ENCODE peak calls at places on chromosome X, in seven cellular contexts. One of them, this sample, is unnamed.

GRCh38 chrX:130083656-130084382 is 26.5 kb downstream of the ELF4 start:
- DNase-seq in fibroblast of mammary gland: no peak
- DNase-seq in lower lobe of right lung: peak; percentile 65
- DNase-seq in CD8-positive, alpha-beta T cell: no peak
- DNase-seq in HepG2: no peak
- DNase-seq in tibial artery: no peak
- DNase-seq in bronchial epithelial cell: no peak
- DNase-seq in this sample: no peak

GRCh38 chrX:81996166-81996565 is 794.3 kb downstream of the SH3BGRL start:
- DNase-seq in CD8-positive, alpha-beta T cell: no peak
- DNase-seq in fibroblast of mammary gland: no peak
- DNase-seq in lower lobe of right lung: no peak
- DNase-seq in HepG2: no peak
- DNase-seq in bronchial epithelial cell: no peak
- DNase-seq in tibial artery: no peak
- DNase-seq in this sample: no peak

GRCh38 chrX:6053126-6053625 is 175.5 kb downstream of the NLGN4X start:
- DNase-seq in bronchial epithelial cell: no peak
- DNase-seq in CD8-positive, alpha-beta T cell: no peak
- DNase-seq in HepG2: no peak
- DNase-seq in tibial artery: no peak
- DNase-seq in lower lobe of right lung: no peak
- DNase-seq in fibroblast of mammary gland: no peak
- DNase-seq in this sample: no peak

GRCh38 chrX:103586314-103586646 is 965 bp downstream of the TCEAL4 start:
- DNase-seq in lower lobe of right lung: peak; percentile 40
- DNase-seq in HepG2: no peak
- DNase-seq in tibial artery: no peak
- DNase-seq in bronchial epithelial cell: no peak
- DNase-seq in fibroblast of mammary gland: no peak
- DNase-seq in CD8-positive, alpha-beta T cell: no peak
- DNase-seq in this sample: no peak

GRCh38 chrX:144791298-144791697 is 456.0 kb upstream of the SPANXN1 start:
- DNase-seq in lower lobe of right lung: no peak
- DNase-seq in CD8-positive, alpha-beta T cell: no peak
- DNase-seq in fibroblast of mammary gland: no peak
- DNase-seq in HepG2: no peak
- DNase-seq in bronchial epithelial cell: peak; percentile 64
- DNase-seq in tibial artery: no peak
- DNase-seq in this sample: no peak

GRCh38 chrX:44202596-44202995 is 140.9 kb downstream of the EFHC2 start:
- DNase-seq in CD8-positive, alpha-beta T cell: no peak
- DNase-seq in fibroblast of mammary gland: no peak
- DNase-seq in bronchial epithelial cell: no peak
- DNase-seq in HepG2: no peak
- DNase-seq in tibial artery: no peak
- DNase-seq in lower lobe of right lung: no peak
- DNase-seq in this sample: no peak

GRCh38 chrX:150635952-150636351 is 57.2 kb upstream of the MTMR1 start:
- DNase-seq in fibroblast of mammary gland: peak; percentile 83
- DNase-seq in bronchial epithelial cell: peak; percentile 89
- DNase-seq in lower lobe of right lung: no peak
- DNase-seq in HepG2: no peak
- DNase-seq in CD8-positive, alpha-beta T cell: no peak
- DNase-seq in tibial artery: no peak
- DNase-seq in this sample: no peak

GRCh38 chrX:39487166-39488006 is 610.4 kb downstream of the BCOR start:
- DNase-seq in fibroblast of mammary gland: no peak
- DNase-seq in CD8-positive, alpha-beta T cell: no peak
- DNase-seq in lower lobe of right lung: no peak
- DNase-seq in bronchial epithelial cell: no peak
- DNase-seq in tibial artery: no peak
- DNase-seq in HepG2: no peak
- DNase-seq in this sample: no peak

GRCh38 chrX:19739683-19740082 is 147.7 kb downstream of the SH3KBP1 start:
- DNase-seq in CD8-positive, alpha-beta T cell: no peak
- DNase-seq in lower lobe of right lung: peak; percentile 47
- DNase-seq in tibial artery: peak; percentile 30
- DNase-seq in bronchial epithelial cell: peak; percentile 57
- DNase-seq in HepG2: peak; percentile 20
- DNase-seq in fibroblast of mammary gland: peak; percentile 83
- DNase-seq in this sample: peak; percentile 4

GRCh38 chrX:27680726-27681125 is 90.6 kb downstream of the DCAF8L2 start:
- DNase-seq in CD8-positive, alpha-beta T cell: no peak
- DNase-seq in fibroblast of mammary gland: peak; percentile 28
- DNase-seq in lower lobe of right lung: no peak
- DNase-seq in HepG2: no peak
- DNase-seq in tibial artery: no peak
- DNase-seq in bronchial epithelial cell: peak; percentile 6
- DNase-seq in this sample: no peak

GRCh38 chrX:15524417-15524816 is 23.8 kb downstream of the BMX start:
- DNase-seq in bronchial epithelial cell: peak; percentile 8
- DNase-seq in lower lobe of right lung: no peak
- DNase-seq in HepG2: no peak
- DNase-seq in fibroblast of mammary gland: no peak
- DNase-seq in tibial artery: no peak
- DNase-seq in CD8-positive, alpha-beta T cell: no peak
- DNase-seq in this sample: no peak

GRCh38 chrX:154093965-154094364 is 3.6 kb downstream of the MECP2 start:
- DNase-seq in CD8-positive, alpha-beta T cell: no peak
- DNase-seq in HepG2: no peak
- DNase-seq in lower lobe of right lung: no peak
- DNase-seq in fibroblast of mammary gland: no peak
- DNase-seq in tibial artery: no peak
- DNase-seq in bronchial epithelial cell: no peak
- DNase-seq in this sample: no peak
- H3K4me3 ChIP-seq in CD8-positive, alpha-beta T cell: peak overlapping the region; percentile 19
- H3K4me3 ChIP-seq in HepG2: no peak overlapping the region
- H3K4me3 ChIP-seq in lower lobe of right lung: peak overlapping the region; percentile 66
- H3K4me3 ChIP-seq in fibroblast of mammary gland: no peak overlapping the region
- H3K4me3 ChIP-seq in tibial artery: peak overlapping the region; percentile 14
- H3K4me3 ChIP-seq in bronchial epithelial cell: no peak overlapping the region
- H3K4me3 ChIP-seq in this sample: no peak overlapping the region

DNA sequence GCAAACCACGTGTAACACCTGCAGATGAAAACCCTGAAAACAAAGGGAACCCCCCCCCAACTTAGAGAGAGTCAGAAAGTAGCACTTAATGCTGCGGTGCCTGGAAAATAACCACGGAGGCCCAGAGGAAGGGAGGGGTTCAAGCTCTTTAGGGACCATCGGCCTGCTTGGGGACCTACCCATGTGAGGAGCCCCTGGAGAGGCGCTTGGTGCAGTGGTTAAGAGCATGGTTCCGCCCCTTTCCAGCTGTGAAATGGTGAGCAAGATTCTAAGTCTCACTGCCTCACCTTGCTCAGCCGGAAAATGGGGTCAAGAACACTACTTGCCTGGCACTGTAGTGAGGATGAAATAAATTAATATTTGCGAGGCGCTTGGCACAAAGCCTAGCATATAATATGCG is 13.8 kb downstream of the SLC25A5 start:
- DNase-seq in CD8-positive, alpha-beta T cell: no peak
- DNase-seq in lower lobe of right lung: no peak
- DNase-seq in HepG2: no peak
- DNase-seq in tibial artery: no peak
- DNase-seq in bronchial epithelial cell: no peak
- DNase-seq in fibroblast of mammary gland: no peak
- DNase-seq in this sample: no peak
- H3K4me3 ChIP-seq in CD8-positive, alpha-beta T cell: peak overlapping the region; percentile 17
- H3K4me3 ChIP-seq in lower lobe of right lung: peak overlapping the region; percentile 46
- H3K4me3 ChIP-seq in HepG2: no peak overlapping the region
- H3K4me3 ChIP-seq in tibial artery: peak overlapping the region; percentile 44
- H3K4me3 ChIP-seq in bronchial epithelial cell: no peak overlapping the region
- H3K4me3 ChIP-seq in fibroblast of mammary gland: peak overlapping the region; percentile 9
- H3K4me3 ChIP-seq in this sample: no peak overlapping the region

GRCh38 chrX:148380614-148381561 is 119.5 kb upstream of the AFF2 start:
- DNase-seq in CD8-positive, alpha-beta T cell: no peak
- DNase-seq in fibroblast of mammary gland: no peak
- DNase-seq in tibial artery: no peak
- DNase-seq in bronchial epithelial cell: no peak
- DNase-seq in HepG2: no peak
- DNase-seq in lower lobe of right lung: no peak
- DNase-seq in this sample: no peak

GRCh38 chrX:148380107-148380506 is 120.3 kb upstream of the AFF2 start:
- DNase-seq in HepG2: no peak
- DNase-seq in fibroblast of mammary gland: no peak
- DNase-seq in tibial artery: no peak
- DNase-seq in CD8-positive, alpha-beta T cell: no peak
- DNase-seq in bronchial epithelial cell: no peak
- DNase-seq in lower lobe of right lung: no peak
- DNase-seq in this sample: no peak

GRCh38 chrX:148382983-148383382 is 117.4 kb upstream of the AFF2 start:
- DNase-seq in bronchial epithelial cell: no peak
- DNase-seq in CD8-positive, alpha-beta T cell: no peak
- DNase-seq in tibial artery: no peak
- DNase-seq in lower lobe of right lung: no peak
- DNase-seq in HepG2: no peak
- DNase-seq in fibroblast of mammary gland: no peak
- DNase-seq in this sample: no peak

GRCh38 chrX:148385471-148385870 is 114.9 kb upstream of the AFF2 start:
- DNase-seq in HepG2: no peak
- DNase-seq in bronchial epithelial cell: no peak
- DNase-seq in CD8-positive, alpha-beta T cell: no peak
- DNase-seq in tibial artery: no peak
- DNase-seq in lower lobe of right lung: no peak
- DNase-seq in fibroblast of mammary gland: no peak
- DNase-seq in this sample: no peak

GRCh38 chrX:148381603-148382002 is 118.8 kb upstream of the AFF2 start:
- DNase-seq in CD8-positive, alpha-beta T cell: no peak
- DNase-seq in lower lobe of right lung: no peak
- DNase-seq in tibial artery: no peak
- DNase-seq in HepG2: no peak
- DNase-seq in fibroblast of mammary gland: no peak
- DNase-seq in bronchial epithelial cell: no peak
- DNase-seq in this sample: no peak
- H3K4me3 ChIP-seq in CD8-positive, alpha-beta T cell: peak overlapping the region; percentile 36
- H3K4me3 ChIP-seq in lower lobe of right lung: peak overlapping the region; percentile 8
- H3K4me3 ChIP-seq in tibial artery: no peak overlapping the region
- H3K4me3 ChIP-seq in HepG2: no peak overlapping the region
- H3K4me3 ChIP-seq in fibroblast of mammary gland: no peak overlapping the region
- H3K4me3 ChIP-seq in bronchial epithelial cell: no peak overlapping the region
- H3K4me3 ChIP-seq in this sample: no peak overlapping the region

GRCh38 chrX:77894921-77895886 is at the start of gene MAGT1:
- DNase-seq in lower lobe of right lung: peak; percentile 93
- DNase-seq in CD8-positive, alpha-beta T cell: peak; percentile 80
- DNase-seq in tibial artery: peak; percentile 91
- DNase-seq in fibroblast of mammary gland: peak; percentile 95
- DNase-seq in HepG2: peak; percentile 94
- DNase-seq in bronchial epithelial cell: peak; percentile 91
- DNase-seq in this sample: peak; percentile 92

GRCh38 chrX:77901506-77901905 is 2.2 kb downstream of the COX7B start:
- DNase-seq in tibial artery: no peak
- DNase-seq in bronchial epithelial cell: no peak
- DNase-seq in lower lobe of right lung: no peak
- DNase-seq in fibroblast of mammary gland: no peak
- DNase-seq in HepG2: no peak
- DNase-seq in CD8-positive, alpha-beta T cell: no peak
- DNase-seq in this sample: no peak

GRCh38 chrX:77899081-77899828 is at the start of gene COX7B:
- DNase-seq in CD8-positive, alpha-beta T cell: peak; percentile 32
- DNase-seq in HepG2: peak; percentile 96
- DNase-seq in bronchial epithelial cell: peak; percentile 91
- DNase-seq in lower lobe of right lung: peak; percentile 45
- DNase-seq in tibial artery: peak; percentile 46
- DNase-seq in fibroblast of mammary gland: peak; percentile 96
- DNase-seq in this sample: peak; percentile 95

GRCh38 chrX:77900688-77901087 is 1.4 kb downstream of the COX7B start:
- DNase-seq in bronchial epithelial cell: no peak
- DNase-seq in fibroblast of mammary gland: peak; percentile 28
- DNase-seq in CD8-positive, alpha-beta T cell: no peak
- DNase-seq in tibial artery: no peak
- DNase-seq in HepG2: no peak
- DNase-seq in lower lobe of right lung: no peak
- DNase-seq in this sample: no peak
- H3K4me3 ChIP-seq in bronchial epithelial cell: peak overlapping the region; percentile 49
- H3K4me3 ChIP-seq in fibroblast of mammary gland: peak overlapping the region; percentile 76
- H3K4me3 ChIP-seq in CD8-positive, alpha-beta T cell: peak overlapping the region; percentile 64
- H3K4me3 ChIP-seq in tibial artery: peak overlapping the region; percentile 56
- H3K4me3 ChIP-seq in HepG2: peak overlapping the region; percentile 70
- H3K4me3 ChIP-seq in lower lobe of right lung: peak overlapping the region; percentile 65
- H3K4me3 ChIP-seq in this sample: peak overlapping the region; percentile 71

GRCh38 chrX:18288716-18289115 is 65.8 kb downstream of the SCML2 start:
- DNase-seq in bronchial epithelial cell: no peak
- DNase-seq in fibroblast of mammary gland: no peak
- DNase-seq in HepG2: no peak
- DNase-seq in tibial artery: no peak
- DNase-seq in lower lobe of right lung: no peak
- DNase-seq in CD8-positive, alpha-beta T cell: no peak
- DNase-seq in this sample: no peak
- H3K4me3 ChIP-seq in bronchial epithelial cell: no peak overlapping the region
- H3K4me3 ChIP-seq in fibroblast of mammary gland: no peak overlapping the region
- H3K4me3 ChIP-seq in HepG2: no peak overlapping the region
- H3K4me3 ChIP-seq in tibial artery: no peak overlapping the region
- H3K4me3 ChIP-seq in lower lobe of right lung: no peak overlapping the region
- H3K4me3 ChIP-seq in CD8-positive, alpha-beta T cell: no peak overlapping the region
- H3K4me3 ChIP-seq in this sample: no peak overlapping the region

DNA sequence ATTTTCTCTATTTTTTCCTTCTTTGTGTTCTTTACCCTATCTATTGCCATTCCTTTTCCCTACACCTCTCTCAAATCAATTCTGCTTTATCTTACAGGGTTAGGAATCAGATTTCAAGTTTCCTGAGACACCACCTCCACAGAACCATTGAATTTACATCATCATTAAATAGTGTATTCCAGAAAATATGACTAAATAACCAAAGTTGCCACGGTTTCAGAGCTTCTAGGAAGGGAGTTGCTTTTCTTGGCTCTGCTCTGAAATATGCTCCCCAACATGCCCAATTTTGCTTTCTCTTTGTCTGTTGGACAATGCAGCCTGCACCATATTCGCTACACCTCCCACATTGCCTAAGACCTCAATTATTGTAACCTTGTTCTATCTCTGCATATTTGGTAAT is 124.8 kb upstream of the ACSL4 start:
- DNase-seq in bronchial epithelial cell: peak; percentile 31
- DNase-seq in lower lobe of right lung: no peak
- DNase-seq in tibial artery: no peak
- DNase-seq in fibroblast of mammary gland: peak; percentile 63
- DNase-seq in CD8-positive, alpha-beta T cell: no peak
- DNase-seq in HepG2: no peak
- DNase-seq in this sample: no peak
- H3K4me3 ChIP-seq in bronchial epithelial cell: no peak overlapping the region
- H3K4me3 ChIP-seq in lower lobe of right lung: no peak overlapping the region
- H3K4me3 ChIP-seq in tibial artery: no peak overlapping the region
- H3K4me3 ChIP-seq in fibroblast of mammary gland: no peak overlapping the region
- H3K4me3 ChIP-seq in CD8-positive, alpha-beta T cell: no peak overlapping the region
- H3K4me3 ChIP-seq in HepG2: peak overlapping the region; percentile 7
- H3K4me3 ChIP-seq in this sample: no peak overlapping the region

DNA sequence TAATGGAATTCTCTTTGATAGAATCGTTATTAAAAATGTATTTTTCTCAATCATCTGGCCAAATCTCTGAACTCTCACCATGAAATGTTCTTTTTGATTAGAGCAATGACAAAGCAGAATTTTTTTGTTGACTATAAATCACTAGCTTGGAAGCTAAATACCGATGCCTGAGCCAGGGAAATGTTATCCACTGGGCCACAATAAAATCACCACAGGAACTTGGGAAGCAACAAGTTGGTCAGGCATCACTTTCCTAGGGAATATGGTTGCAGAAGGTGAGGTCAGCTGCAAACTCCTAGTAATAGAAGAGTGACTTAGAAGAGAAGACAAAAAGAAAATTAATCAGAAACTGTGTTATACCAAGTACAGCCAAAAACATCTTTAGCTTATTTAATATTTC is 60.6 kb upstream of the CFAP47 start:
- DNase-seq in CD8-positive, alpha-beta T cell: no peak
- DNase-seq in tibial artery: no peak
- DNase-seq in HepG2: no peak
- DNase-seq in fibroblast of mammary gland: no peak
- DNase-seq in lower lobe of right lung: no peak
- DNase-seq in bronchial epithelial cell: no peak
- DNase-seq in this sample: no peak
- H3K4me3 ChIP-seq in CD8-positive, alpha-beta T cell: no peak overlapping the region
- H3K4me3 ChIP-seq in tibial artery: no peak overlapping the region
- H3K4me3 ChIP-seq in HepG2: no peak overlapping the region
- H3K4me3 ChIP-seq in fibroblast of mammary gland: no peak overlapping the region
- H3K4me3 ChIP-seq in lower lobe of right lung: no peak overlapping the region
- H3K4me3 ChIP-seq in bronchial epithelial cell: no peak overlapping the region
- H3K4me3 ChIP-seq in this sample: no peak overlapping the region

GRCh38 chrX:71198066-71198465 is 25.0 kb upstream of the GJB1 start:
- DNase-seq in bronchial epithelial cell: no peak
- DNase-seq in fibroblast of mammary gland: no peak
- DNase-seq in tibial artery: no peak
- DNase-seq in CD8-positive, alpha-beta T cell: no peak
- DNase-seq in HepG2: no peak
- DNase-seq in lower lobe of right lung: no peak
- DNase-seq in this sample: no peak
- H3K4me3 ChIP-seq in bronchial epithelial cell: no peak overlapping the region
- H3K4me3 ChIP-seq in fibroblast of mammary gland: no peak overlapping the region
- H3K4me3 ChIP-seq in tibial artery: no peak overlapping the region
- H3K4me3 ChIP-seq in CD8-positive, alpha-beta T cell: peak overlapping the region; percentile 52
- H3K4me3 ChIP-seq in HepG2: no peak overlapping the region
- H3K4me3 ChIP-seq in lower lobe of right lung: peak overlapping the region; percentile 45
- H3K4me3 ChIP-seq in this sample: no peak overlapping the region

This sample was measured in LNCaP clone FGC.